ENCODE peak calls at places on chromosomes 3 and 15, in ten cellular contexts. N is AG09319, O is lower lobe of right lung, S is BJ, A is Calu3, U is HFFc6, W is colonic mucosa, K is cardiac muscle cell, P is ovary, Z is GM20000. V is an unnamed sample.

GRCh38 chr3:105746226-105746996 is 122.4 kb downstream of the CBLB start:
- DNase-seq in N (no peak), O (no peak), S (no peak), A (peak), U (no peak), W (no peak), K (no peak), P (no peak), Z (no peak), V (no peak)

GRCh38 chr15:74773329-74773728 is 8.6 kb upstream of the CSK start:
- DNase-seq in N (no peak), O (no peak), S (no peak), A (no peak), U (no peak), W (peak), K (no peak), P (no peak), Z (no peak), V (no peak)

GRCh38 chr15:33293619-33294309 is 17.0 kb upstream of the RYR3 start:
- DNase-seq in N (no peak), O (no peak), S (no peak), A (no peak), U (no peak), W (no peak), K (no peak), P (no peak), Z (no peak), V (no peak)

GRCh38 chr3:114494498-114494897 is 200.7 kb downstream of the TIGIT start:
- DNase-seq in N (no peak), O (no peak), S (no peak), A (no peak), U (no peak), W (no peak), K (no peak), P (no peak), Z (no peak), V (no peak)

GRCh38 chr3:125192190-125193035 is 20.1 kb downstream of the SLC12A8 start:
- DNase-seq in N (no peak), O (no peak), S (no peak), A (no peak), U (no peak), W (no peak), K (no peak), P (no peak), Z (peak), V (no peak)

GRCh38 chr3:188208751-188209433 is 54.9 kb downstream of the LPP start:
- DNase-seq in N (no peak), O (no peak), S (no peak), A (no peak), U (peak), W (no peak), K (no peak), P (no peak), Z (no peak), V (no peak)

GRCh38 chr3:66153961-66154923 is 66.6 kb upstream of the SLC25A26 start:
- DNase-seq in N (no peak), O (no peak), S (no peak), A (no peak), U (peak), W (no peak), K (peak), P (no peak), Z (no peak), V (peak)

GRCh38 chr3:182879031-182879611 is 85.8 kb downstream of the ATP11B start:
- DNase-seq in N (no peak), O (no peak), S (no peak), A (no peak), U (no peak), W (no peak), K (no peak), P (no peak), Z (no peak), V (no peak)

GRCh38 chr15:40776537-40777141 is 6.9 kb downstream of the C15orf62 start:
- DNase-seq in N (no peak), O (peak), S (no peak), A (peak), U (peak), W (no peak), K (no peak), P (no peak), Z (no peak), V (no peak)

GRCh38 chr3:142779591-142779990 is 55.8 kb downstream of the TRPC1 start:
- DNase-seq in N (no peak), O (no peak), S (no peak), A (no peak), U (no peak), W (no peak), K (no peak), P (no peak), Z (no peak), V (no peak)

GRCh38 chr3:191268737-191269136 is 60.5 kb upstream of the CCDC50 start:
- DNase-seq in N (no peak), O (no peak), S (no peak), A (no peak), U (no peak), W (no peak), K (no peak), P (no peak), Z (no peak), V (no peak)

GRCh38 chr3:72722930-72723726 is 125.1 kb downstream of the SHQ1 start:
- DNase-seq in N (peak), O (no peak), S (peak), A (peak), U (peak), W (peak), K (no peak), P (no peak), Z (peak), V (no peak)

GRCh38 chr3:111253733-111254132 is 182.1 kb downstream of the NECTIN3 start:
- DNase-seq in N (no peak), O (no peak), S (no peak), A (no peak), U (no peak), W (no peak), K (no peak), P (no peak), Z (no peak), V (no peak)

GRCh38 chr3:149555941-149556340 is 81.4 kb downstream of the TM4SF4 start:
- DNase-seq in N (no peak), O (no peak), S (no peak), A (no peak), U (peak), W (no peak), K (no peak), P (no peak), Z (no peak), V (peak)

GRCh38 chr3:84245779-84246178 is 713.0 kb upstream of the CADM2 start:
- DNase-seq in N (no peak), O (no peak), S (no peak), A (no peak), U (no peak), W (no peak), K (peak), P (no peak), Z (no peak), V (no peak)

GRCh38 chr3:62749130-62749529 is 126.1 kb downstream of the CADPS start:
- DNase-seq in N (no peak), O (no peak), S (no peak), A (no peak), U (no peak), W (no peak), K (no peak), P (no peak), Z (no peak), V (no peak)
- TF ChIP-seq CTCF in N (no peak), O (no peak), S (no peak), A (no peak), U (no peak), W (no peak), K (no peak), P (no peak), Z (no peak), V (no peak)

DNA sequence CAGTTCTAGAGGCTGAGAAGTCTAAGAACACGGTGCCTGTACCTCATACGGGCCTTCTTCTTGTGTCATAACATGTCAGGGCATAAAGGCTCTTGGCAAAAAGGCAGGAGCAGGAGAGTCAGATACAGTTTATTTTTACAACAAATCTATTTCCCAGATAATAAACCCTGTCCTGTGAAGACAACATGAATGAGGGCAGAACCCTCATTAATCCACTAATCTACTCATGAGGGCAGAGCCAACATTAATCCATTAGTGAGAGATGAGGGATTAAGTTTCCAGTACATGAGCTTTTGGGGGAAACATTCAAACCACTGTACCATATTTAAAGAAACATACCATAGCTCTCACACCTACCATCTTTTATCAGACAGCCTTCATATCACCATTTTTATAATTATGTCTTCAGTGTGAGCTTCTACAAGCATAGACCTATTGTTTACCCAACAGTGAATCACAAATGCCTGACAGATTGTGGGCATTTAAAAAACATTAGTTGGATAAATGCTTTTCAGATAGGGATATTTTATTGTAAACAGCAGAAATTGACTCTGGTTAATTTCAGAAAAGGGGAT is 645.8 kb downstream of the GRM7 start:
- DNase-seq in N (no peak), O (no peak), S (no peak), A (no peak), U (no peak), W (no peak), K (no peak), P (no peak), Z (no peak), V (no peak)
- TF ChIP-seq CTCF in N (no peak), O (no peak), S (no peak), A (no peak), U (no peak), W (no peak), K (no peak), P (no peak), Z (no peak), V (no peak)

DNA sequence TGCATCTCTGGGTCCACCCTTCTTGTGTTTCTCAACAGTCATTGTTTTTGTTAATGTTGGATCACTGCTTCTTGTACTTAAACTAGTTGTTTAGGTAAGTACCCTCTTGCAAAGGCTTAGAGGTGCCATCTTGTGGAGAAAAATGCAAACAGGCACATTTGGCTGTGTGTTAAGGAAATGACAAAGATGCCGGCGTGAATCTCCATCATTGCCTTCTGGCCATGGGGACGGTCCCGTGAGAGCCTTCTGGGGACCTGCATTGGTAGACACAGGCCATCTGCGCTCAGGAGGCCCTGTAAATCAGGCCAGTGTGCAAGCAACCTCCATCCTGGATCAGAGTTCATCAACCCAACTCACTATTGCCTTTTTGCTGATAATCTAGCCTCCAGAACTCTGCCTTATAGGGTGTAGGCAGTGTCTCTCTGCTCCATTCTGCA is 158.6 kb upstream of the NR2E3 start:
- DNase-seq in N (peak), O (no peak), S (no peak), A (peak), U (peak), W (peak), K (peak), P (no peak), Z (peak), V (peak)
- TF ChIP-seq CTCF in N (peak), O (peak), S (peak), A (no peak), U (peak), W (no peak), K (peak), P (no peak), Z (peak), V (peak)

DNA sequence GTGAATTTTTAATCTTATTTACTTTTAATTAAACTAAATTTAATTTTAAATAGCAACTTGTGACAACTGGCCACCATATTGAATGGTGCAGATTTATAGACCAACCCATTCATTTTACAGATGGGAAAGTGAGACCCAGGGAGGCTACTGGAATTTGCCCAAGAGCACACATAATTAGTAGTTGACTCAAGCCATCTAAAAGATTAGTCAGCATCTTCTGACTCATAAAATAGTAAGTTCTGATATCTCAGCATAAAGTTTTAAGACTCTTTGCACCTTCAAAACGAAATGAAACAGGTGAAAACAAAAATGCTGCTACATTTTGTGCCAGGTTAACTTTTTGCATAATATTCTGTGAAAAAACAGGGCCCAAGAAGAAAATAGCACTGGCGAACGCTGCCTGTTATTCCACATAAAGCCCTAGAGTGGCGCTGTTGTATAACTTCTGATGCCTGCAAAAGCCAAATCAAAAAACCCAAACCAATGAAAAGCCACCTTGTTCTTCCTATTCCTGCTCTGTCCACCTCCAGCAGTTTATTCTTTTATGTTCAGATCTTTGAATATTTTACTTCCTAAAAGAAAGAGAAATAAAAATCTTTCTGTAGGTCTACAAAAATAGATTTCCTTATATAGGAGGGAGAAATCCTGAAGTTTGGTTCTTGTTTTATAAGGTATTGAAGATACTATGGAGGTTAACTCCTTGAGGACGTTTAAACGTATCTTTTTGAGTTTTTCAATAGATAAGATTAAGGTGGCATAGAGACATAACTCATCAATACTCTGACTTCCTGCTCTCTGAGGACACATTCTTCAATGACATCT is 62.8 kb downstream of the OTOL1 start:
- DNase-seq in N (no peak), O (no peak), S (no peak), A (peak), U (peak), W (no peak), K (peak), P (no peak), Z (peak), V (no peak)
- TF ChIP-seq CTCF in N (peak), O (peak), S (peak), A (peak), U (peak), W (peak), K (peak), P (no peak), Z (peak), V (peak)